ENCODE peak calls at places on chromosomes 12 and 14, in seven cellular contexts. R is WTC11, P is HCT116, Y is H1, F is HepG2, G is K562, O is GM12878. D is an unnamed sample.

GRCh38 chr12:117914686-117915085 is 54.1 kb downstream of the KSR2 start:
- DNase-seq in R (no peak), P (no peak), Y (no peak), F (no peak), G (no peak), O (no peak), D (no peak)

GRCh38 chr12:52149182-52149641 is 42.6 kb downstream of the KRT80 start:
- DNase-seq in R (no peak), P (no peak), Y (no peak), F (no peak), G (no peak), O (no peak), D (no peak)

GRCh38 chr14:51442513-51443175 is 202.6 kb downstream of the TMX1 start:
- DNase-seq in R (no peak), P (no peak), Y (no peak), F (no peak), G (no peak), O (no peak), D (no peak)

GRCh38 chr12:121579190-121579791 is 1.5 kb downstream of the KDM2B start:
- DNase-seq in R (peak), P (no peak), Y (no peak), F (no peak), G (peak), O (no peak), D (peak)

GRCh38 chr14:72876021-72876709 is 17.7 kb downstream of the DPF3 start:
- DNase-seq in R (no peak), P (no peak), Y (no peak), F (no peak), G (no peak), O (no peak), D (no peak)

GRCh38 chr14:92988786-92989755 is 66.1 kb downstream of the CHGA start:
- DNase-seq in R (no peak), P (no peak), Y (no peak), F (no peak), G (no peak), O (no peak), D (no peak)

GRCh38 chr14:102949062-102949800 is 26.8 kb downstream of the AMN start:
- DNase-seq in R (no peak), P (no peak), Y (no peak), F (no peak), G (no peak), O (no peak), D (no peak)

GRCh38 chr12:103249614-103250013 is 246.2 kb downstream of the C12orf42 start:
- DNase-seq in R (no peak), P (no peak), Y (no peak), F (no peak), G (no peak), O (no peak), D (no peak)

GRCh38 chr12:99087278-99087677 is 442.2 kb downstream of the APAF1 start:
- DNase-seq in R (no peak), P (no peak), Y (peak), F (no peak), G (no peak), O (no peak), D (no peak)

GRCh38 chr14:104644656-104645055 is 40.1 kb upstream of the TMEM179 start:
- DNase-seq in R (no peak), P (no peak), Y (no peak), F (no peak), G (no peak), O (no peak), D (no peak)

GRCh38 chr12:120639771-120640721 is at the start of gene CABP1:
- DNase-seq in R (peak), P (no peak), Y (peak), F (peak), G (peak), O (no peak), D (peak)

GRCh38 chr12:24960222-24960855 is 11.4 kb upstream of the BCAT1 start:
- DNase-seq in R (peak), P (peak), Y (no peak), F (peak), G (peak), O (peak), D (peak)

GRCh38 chr14:104240426-104241157 is 102.2 kb downstream of the KIF26A start:
- DNase-seq in R (no peak), P (no peak), Y (no peak), F (no peak), G (no peak), O (no peak), D (no peak)

GRCh38 chr14:68020999-68021663 is 201.6 kb downstream of the RAD51B start:
- DNase-seq in R (no peak), P (no peak), Y (no peak), F (no peak), G (no peak), O (peak), D (peak)
- TF ChIP-seq SP1 in R (no peak), P (no peak), Y (no peak), F (no peak), G (no peak), O (no peak), D (no peak)

GRCh38 chr14:61553730-61554641 is 141.3 kb upstream of the HIF1A start:
- DNase-seq in R (no peak), P (no peak), Y (no peak), F (peak), G (no peak), O (no peak), D (no peak)
- TF ChIP-seq SP1 in R (no peak), P (no peak), Y (no peak), F (no peak), G (no peak), O (no peak), D (no peak)

GRCh38 chr12:12882288-12882687 is 9.1 kb upstream of the GPRC5A start:
- DNase-seq in R (no peak), P (no peak), Y (no peak), F (no peak), G (no peak), O (no peak), D (no peak)

GRCh38 chr12:12877789-12878455 is 13.4 kb upstream of the GPRC5A start:
- DNase-seq in R (no peak), P (no peak), Y (no peak), F (no peak), G (no peak), O (no peak), D (peak)

GRCh38 chr12:12880537-12880936 is 10.8 kb upstream of the GPRC5A start:
- DNase-seq in R (no peak), P (no peak), Y (no peak), F (no peak), G (no peak), O (no peak), D (no peak)

GRCh38 chr12:12883369-12884001 is 7.9 kb upstream of the GPRC5A start:
- DNase-seq in R (no peak), P (no peak), Y (no peak), F (peak), G (peak), O (no peak), D (no peak)

GRCh38 chr12:12881495-12881894 is 9.9 kb upstream of the GPRC5A start:
- DNase-seq in R (no peak), P (peak), Y (no peak), F (peak), G (no peak), O (no peak), D (no peak)
- TF ChIP-seq SP1 in R (no peak), P (no peak), Y (no peak), F (no peak), G (no peak), O (no peak), D (no peak)

DNA sequence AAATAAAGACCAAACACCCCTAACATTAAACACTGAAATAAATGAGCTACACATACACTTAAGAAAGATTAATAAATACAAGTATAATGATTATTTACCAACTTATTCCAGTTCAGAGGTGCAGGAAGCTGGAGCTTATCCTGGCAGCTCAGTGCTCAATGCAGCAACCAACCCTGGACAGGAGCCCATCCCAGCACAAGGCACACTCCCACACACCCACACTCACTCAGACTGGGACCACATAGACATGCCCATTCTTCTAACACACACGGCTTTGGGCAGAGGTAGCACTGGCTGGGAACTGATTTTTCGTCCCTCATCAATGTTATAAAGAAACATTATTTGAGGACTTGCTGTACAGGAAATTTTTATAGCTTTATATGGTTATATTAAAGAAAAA is 797.4 kb downstream of the RPS29 start:
- DNase-seq in R (no peak), P (no peak), Y (no peak), F (no peak), G (no peak), O (no peak), D (no peak)
- TF ChIP-seq SP1 in R (no peak), P (no peak), Y (no peak), F (no peak), G (no peak), O (no peak), D (no peak)

GRCh38 chr14:81313200-81313599 is 86.9 kb downstream of the STON2 start:
- DNase-seq in R (no peak), P (no peak), Y (no peak), F (no peak), G (no peak), O (no peak), D (no peak)

GRCh38 chr14:81314443-81315175 is 85.5 kb downstream of the STON2 start:
- DNase-seq in R (no peak), P (no peak), Y (no peak), F (no peak), G (no peak), O (no peak), D (no peak)

GRCh38 chr14:81312289-81312876 is 87.7 kb downstream of the STON2 start:
- DNase-seq in R (no peak), P (no peak), Y (no peak), F (no peak), G (no peak), O (no peak), D (no peak)

GRCh38 chr14:81313775-81314429 is 86.2 kb downstream of the STON2 start:
- DNase-seq in R (no peak), P (no peak), Y (no peak), F (no peak), G (no peak), O (no peak), D (no peak)

GRCh38 chr14:81315344-81315743 is 84.8 kb downstream of the STON2 start:
- DNase-seq in R (peak), P (no peak), Y (peak), F (no peak), G (no peak), O (no peak), D (no peak)
- TF ChIP-seq SP1 in R (no peak), P (no peak), Y (peak), F (no peak), G (no peak), O (no peak), D (no peak)

DNA sequence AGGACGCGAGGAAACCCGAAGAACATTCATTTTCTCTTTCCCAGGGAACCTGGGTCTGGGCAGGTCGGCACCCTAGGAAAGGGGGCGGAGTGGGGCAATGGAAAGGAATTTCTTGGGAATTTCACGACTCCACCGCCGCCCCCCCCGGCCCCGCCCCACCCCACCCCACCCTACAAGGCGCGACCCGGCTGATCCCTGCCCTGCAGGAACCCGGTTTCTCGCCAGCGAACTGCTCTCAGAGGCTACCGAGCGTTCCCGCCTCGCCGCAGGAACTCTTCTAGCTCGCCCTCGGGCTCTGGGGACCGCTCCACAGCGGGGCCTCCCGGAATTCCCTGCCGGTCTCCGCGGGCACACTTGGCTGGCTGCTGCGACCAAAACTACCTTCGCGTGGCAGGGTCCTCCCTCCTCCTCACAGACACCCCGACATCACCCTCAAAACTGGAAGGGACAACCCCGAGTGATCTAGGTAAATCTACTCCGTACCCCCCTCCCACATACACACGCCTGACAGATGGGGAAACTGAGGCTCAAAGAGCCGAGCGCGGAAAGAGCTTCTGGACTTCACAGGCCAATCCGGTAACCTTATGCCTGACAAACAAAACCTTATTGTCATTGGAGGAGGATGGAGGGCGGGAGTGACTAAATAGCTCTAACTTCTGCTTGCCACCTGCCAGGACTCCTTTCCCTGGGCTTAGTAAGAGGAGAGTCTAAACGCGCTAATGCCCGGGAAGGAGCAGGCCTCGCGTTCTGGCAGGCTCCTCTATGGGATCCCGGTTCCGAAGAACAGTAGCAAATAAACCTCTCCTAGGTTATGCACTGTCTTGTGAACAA is 835 bp upstream of the ACTN1 start:
- DNase-seq in R (peak), P (no peak), Y (no peak), F (no peak), G (peak), O (no peak), D (peak)
- TF ChIP-seq SP1 in R (no peak), P (no peak), Y (no peak), F (no peak), G (no peak), O (no peak), D (no peak)

DNA sequence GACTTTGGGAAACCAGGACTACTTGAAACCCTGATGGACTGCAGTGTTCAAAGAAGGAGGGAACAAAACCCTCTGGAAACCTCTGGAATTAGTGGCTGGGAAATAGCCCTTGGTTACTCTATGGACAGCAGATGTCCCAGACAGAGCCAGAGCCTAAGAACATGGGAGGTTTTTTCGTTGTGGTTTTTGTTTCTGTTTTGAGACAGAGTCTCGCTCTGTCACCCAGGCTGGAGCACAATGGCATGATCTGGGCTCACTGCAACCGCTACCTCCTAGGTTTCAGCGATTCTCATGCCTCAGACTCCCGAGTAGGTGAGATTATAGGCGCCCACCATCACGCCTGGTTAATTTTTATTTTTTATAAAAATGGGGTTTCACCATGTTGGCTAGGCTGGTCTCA is 1378.7 kb downstream of the AACS start:
- DNase-seq in R (no peak), P (no peak), Y (no peak), F (no peak), G (no peak), O (no peak), D (no peak)
- TF ChIP-seq SP1 in R (no peak), P (no peak), Y (no peak), F (no peak), G (no peak), O (no peak), D (no peak)